ENCODE peak calls at places on chromosomes 3 and 15, in seven cellular contexts. G is RWPE2, E is AG04450, C is K562, X is lung, O is body of pancreas, N is suprapubic skin. W is an unnamed sample.

GRCh38 chr3:188712257-188712924 is 459.4 kb upstream of the TPRG1 start:
- DNase-seq in X (no peak), C (no peak), N (no peak), O (no peak), G (no peak), E (peak; percentile 55), W (no peak)

GRCh38 chr15:62419206-62419605 is 254.1 kb upstream of the C2CD4B start:
- DNase-seq in G (no peak), E (no peak), O (no peak), N (no peak), X (no peak), C (no peak), W (no peak)

GRCh38 chr15:33098082-33099058 is 96.1 kb downstream of the FMN1 start:
- DNase-seq in O (no peak), E (no peak), G (no peak), N (no peak), X (no peak), C (no peak), W (no peak)

GRCh38 chr3:37660782-37661181 is 200.9 kb upstream of the CTDSPL start:
- DNase-seq in O (no peak), X (no peak), G (no peak), E (no peak), C (no peak), N (no peak), W (no peak)

GRCh38 chr3:160027541-160028195 is 39.0 kb downstream of the IL12A start:
- DNase-seq in O (no peak), C (peak; percentile 4), G (no peak), X (no peak), E (peak; percentile 62), N (no peak), W (no peak)

GRCh38 chr15:69974321-69974720 is 123.4 kb downstream of the TLE3 start:
- DNase-seq in C (no peak), G (no peak), N (no peak), X (no peak), E (no peak), O (no peak), W (no peak)

GRCh38 chr3:46690798-46691197 is 2.7 kb downstream of the ALS2CL start:
- DNase-seq in E (no peak), O (peak; percentile 42), X (peak; percentile 71), G (no peak), N (no peak), C (no peak), W (no peak)

GRCh38 chr3:14224895-14225294 is 46.3 kb downstream of the LSM3 start:
- DNase-seq in O (no peak), N (no peak), C (no peak), G (no peak), X (no peak), E (no peak), W (no peak)

GRCh38 chr3:30640856-30641255 is 34.5 kb downstream of the TGFBR2 start:
- DNase-seq in O (no peak), G (no peak), N (no peak), X (no peak), C (no peak), E (no peak), W (no peak)

GRCh38 chr3:129606522-129607390 is at the start of gene PLXND1:
- DNase-seq in X (peak; percentile 78), E (no peak), N (no peak), O (peak; percentile 70), G (no peak), C (peak; percentile 73), W (no peak)

GRCh38 chr3:111472556-111472955 is 69.4 kb upstream of the CD96 start:
- DNase-seq in C (no peak), X (no peak), O (no peak), E (no peak), G (no peak), N (no peak), W (no peak)

GRCh38 chr3:43389388-43390254 is 103.3 kb downstream of the SNRK start:
- DNase-seq in X (peak; percentile 52), C (peak; percentile 59), E (peak; percentile 32), N (no peak), G (no peak), O (peak; percentile 87), W (no peak)

GRCh38 chr3:186060222-186060621 is 48.7 kb downstream of the ETV5 start:
- DNase-seq in G (no peak), E (no peak), O (no peak), C (no peak), N (no peak), X (no peak), W (no peak)

GRCh38 chr3:193559100-193559499 is 4.4 kb upstream of the ATP13A4 start:
- DNase-seq in X (no peak), E (no peak), O (no peak), C (no peak), N (no peak), G (no peak), W (no peak)

GRCh38 chr3:133437391-133438093 is 37.7 kb downstream of the BFSP2 start:
- DNase-seq in G (no peak), N (no peak), C (no peak), O (peak; percentile 38), X (no peak), E (no peak), W (no peak)

GRCh38 chr3:25603703-25604102 is 61.0 kb downstream of the TOP2B start:
- DNase-seq in C (peak; percentile 13), X (peak; percentile 50), G (no peak), O (peak; percentile 39), N (no peak), E (no peak), W (no peak)

GRCh38 chr15:70569139-70569717 is 194.1 kb downstream of the UACA start:
- DNase-seq in O (peak; percentile 43), N (peak; percentile 23), C (peak; percentile 5), E (peak; percentile 38), X (no peak), G (no peak), W (no peak)

GRCh38 chr15:70507772-70508351 is 255.5 kb downstream of the UACA start:
- DNase-seq in N (no peak), O (peak; percentile 57), C (no peak), E (no peak), X (peak; percentile 58), G (no peak), W (no peak)

GRCh38 chr3:135981701-135982403 is 16.3 kb downstream of the PPP2R3A start:
- DNase-seq in C (no peak), O (no peak), N (no peak), G (no peak), X (no peak), E (no peak), W (no peak)

GRCh38 chr3:171383206-171384018 is 76.8 kb downstream of the TNIK start:
- DNase-seq in O (peak; percentile 27), G (no peak), C (no peak), X (no peak), E (no peak), N (no peak), W (no peak)

GRCh38 chr3:69716119-69716518 is 23.1 kb upstream of the MITF start:
- DNase-seq in X (no peak), C (no peak), O (no peak), E (no peak), G (no peak), N (no peak), W (no peak)

GRCh38 chr3:157220211-157220610 is 60.3 kb upstream of the CCNL1 start:
- DNase-seq in O (no peak), X (no peak), G (no peak), N (no peak), E (no peak), C (no peak), W (no peak)

GRCh38 chr3:58238830-58239229 is 1.2 kb downstream of the ABHD6 start:
- DNase-seq in X (no peak), E (no peak), N (no peak), C (no peak), G (no peak), O (no peak), W (no peak)
- H3K27ac ChIP-seq in X (no peak overlapping the region), E (no peak overlapping the region), N (no peak overlapping the region), C (no peak overlapping the region), G (no peak overlapping the region), O (no peak overlapping the region), W (no peak overlapping the region)

GRCh38 chr15:25236143-25236860 is 202.5 kb downstream of the UBE3A start:
- DNase-seq in E (no peak), G (peak; percentile 42), O (no peak), X (no peak), C (no peak), N (no peak), W (no peak)
- H3K9me3 ChIP-seq in E (peaks cover 100% of the 10 kb centered on the region), G (peaks cover 45% of the 10 kb centered on the region), O (no peaks in the 10 kb centered on the region), X (no peaks in the 10 kb centered on the region), C (no peaks in the 10 kb centered on the region), N (peaks cover 29% of the 10 kb centered on the region), W (peaks cover 17% of the 10 kb centered on the region)

GRCh38 chr15:77629070-77630030 is 3.4 kb downstream of the LINGO1 start:
- DNase-seq in X (no peak), E (no peak), G (no peak), O (no peak), C (no peak), N (no peak), W (no peak)

GRCh38 chr15:77631790-77632551 is 741 bp downstream of the LINGO1 start:
- DNase-seq in C (peak; percentile 38), X (no peak), N (no peak), E (no peak), O (peak; percentile 23), G (no peak), W (no peak)

GRCh38 chr15:77632760-77633133 is at the start of gene LINGO1:
- DNase-seq in O (peak; percentile 31), G (no peak), X (no peak), C (peak; percentile 75), N (no peak), E (no peak), W (no peak)

GRCh38 chr15:77630064-77630463 is 2.6 kb downstream of the LINGO1 start:
- DNase-seq in N (no peak), X (no peak), E (no peak), C (peak; percentile 57), O (no peak), G (no peak), W (no peak)

DNA sequence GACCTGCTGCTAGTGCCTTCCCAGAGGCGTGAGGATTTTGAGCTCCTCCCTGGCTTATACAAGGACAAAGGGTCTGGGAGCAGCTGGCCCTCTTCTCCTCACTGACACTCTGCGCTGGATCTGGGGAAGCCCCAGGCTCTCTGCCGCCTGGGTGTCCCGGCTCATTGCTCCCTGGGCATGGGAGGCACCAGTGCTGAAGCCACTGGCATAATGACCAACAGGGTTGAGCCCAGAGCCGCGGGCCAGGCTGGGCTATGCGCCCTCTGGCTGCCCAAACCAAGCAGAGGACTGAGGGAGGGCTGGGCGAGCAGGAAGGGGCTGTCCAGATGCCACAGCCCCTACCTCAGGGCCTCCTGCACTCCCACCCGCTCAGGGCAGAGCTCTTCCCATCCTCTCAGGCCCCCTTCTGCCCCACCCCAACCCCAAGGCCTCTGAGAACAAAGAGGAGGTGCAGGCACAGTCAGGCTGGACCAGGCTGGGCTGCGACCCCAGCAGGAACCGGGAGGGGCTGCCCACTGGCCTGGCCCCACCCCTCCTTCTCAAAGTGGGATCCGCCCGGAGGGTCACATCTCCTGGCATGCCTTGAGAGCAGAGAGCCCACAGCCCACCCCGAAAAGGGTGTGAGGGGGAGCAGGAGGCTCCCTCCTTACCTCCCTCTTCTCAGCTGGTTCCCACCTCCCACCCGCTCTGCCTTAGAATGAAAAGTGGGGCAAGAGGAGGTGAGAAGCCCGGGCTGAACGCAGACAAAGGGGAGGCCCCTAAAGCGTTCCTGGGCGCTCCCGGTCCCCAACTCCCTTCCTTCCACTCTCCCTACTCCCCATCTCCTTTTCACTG is 1.5 kb downstream of the LINGO1 start:
- DNase-seq in C (no peak), G (no peak), O (peak; percentile 21), E (no peak), X (no peak), N (no peak), W (no peak)
- H3K4me3 ChIP-seq in C (peak overlapping the region; percentile 48), G (no peak overlapping the region), O (no peak overlapping the region), E (no peak overlapping the region), X (no peak overlapping the region), N (peak overlapping the region; percentile 65), W (peak overlapping the region; percentile 26)

GRCh38 chr15:77291107-77291506 is 128.8 kb downstream of the PEAK1 start:
- DNase-seq in X (no peak), E (no peak), G (no peak), O (no peak), C (no peak), N (no peak), W (no peak)
- H3K27ac ChIP-seq in X (no peak overlapping the region), E (no peak overlapping the region), G (no peak overlapping the region), O (no peak overlapping the region), C (no peak overlapping the region), N (no peak overlapping the region), W (no peak overlapping the region)

W was measured in iPS DF 6.9.